ENCODE peak calls at places on chromosomes 7 and 10, in eight cellular contexts. J is mesothelial cell of epicardium; L is GM12891; O is AG09319; Z is stimulated activated CD8-positive, alpha-beta memory T cell treated with anti-CD3 and anti-CD28 coated beads, Interleukin-15, amount 100 ng/mL, for 24 hours; F is kidney epithelial cell; E is amygdala; X is thoracic aorta. W is an unnamed sample.

GRCh38 chr10:92839191-92840085 is 8.9 kb upstream of the EXOC6 start:
- DNase-seq in E (no peak), L (peak; percentile 23), J (no peak), F (no peak), O (peak; percentile 18), Z (peak; percentile 21), X (no peak), W (peak; percentile 95)

GRCh38 chr7:34096135-34096775 is 190.9 kb downstream of the BMPER start:
- DNase-seq in X (peak; percentile 8), F (no peak), L (no peak), J (no peak), E (no peak), Z (no peak), O (peak; percentile 93), W (no peak)

GRCh38 chr10:102917314-102917961 is 656 bp upstream of the CNNM2 start:
- DNase-seq in E (peak; percentile 73), X (no peak), F (no peak), Z (peak; percentile 65), J (peak; percentile 77), L (peak; percentile 60), O (peak; percentile 32), W (peak; percentile 91)

GRCh38 chr7:74480861-74481417 is 27.2 kb downstream of the GTF2IRD1 start:
- DNase-seq in E (no peak), J (no peak), L (no peak), Z (no peak), O (peak; percentile 42), F (no peak), X (no peak), W (no peak)

GRCh38 chr7:143384148-143384547 is 3.0 kb downstream of the ZYX start:
- DNase-seq in E (no peak), O (no peak), J (no peak), X (no peak), F (no peak), Z (no peak), L (no peak), W (no peak)

GRCh38 chr10:56116684-56117083 is 244.4 kb downstream of the ZWINT start:
- DNase-seq in X (no peak), F (no peak), L (no peak), J (no peak), E (no peak), Z (no peak), O (no peak), W (no peak)

GRCh38 chr7:1300636-1301035 is 68.0 kb downstream of the UNCX start:
- DNase-seq in F (no peak), J (no peak), Z (no peak), O (no peak), L (no peak), X (no peak), E (no peak), W (no peak)

GRCh38 chr10:22753786-22754185 is 39.4 kb upstream of the PIP4K2A start:
- DNase-seq in X (no peak), F (no peak), E (no peak), Z (no peak), L (no peak), O (no peak), J (no peak), W (no peak)

GRCh38 chr7:100370303-100370702 is 3.0 kb upstream of the PILRA start:
- DNase-seq in L (no peak), X (no peak), Z (no peak), E (no peak), O (no peak), F (no peak), J (no peak), W (peak; percentile 34)

GRCh38 chr7:2120841-2121830 is 111.6 kb downstream of the MAD1L1 start:
- DNase-seq in X (no peak), F (no peak), E (no peak), O (no peak), L (no peak), Z (no peak), J (no peak), W (no peak)

GRCh38 chr10:22612316-22612715 is 102.1 kb downstream of the PIP4K2A start:
- DNase-seq in J (no peak), O (no peak), E (no peak), X (no peak), Z (no peak), L (no peak), F (no peak), W (no peak)

GRCh38 chr7:120550494-120551048 is 277.6 kb downstream of the KCND2 start:
- DNase-seq in X (no peak), F (no peak), L (no peak), E (no peak), J (no peak), Z (no peak), O (no peak), W (no peak)

GRCh38 chr7:37557810-37558209 is 109.1 kb upstream of the ELMO1 start:
- DNase-seq in F (no peak), L (no peak), Z (no peak), O (no peak), E (no peak), X (no peak), J (no peak), W (no peak)

GRCh38 chr10:15658099-15658702 is 61.5 kb downstream of the ITGA8 start:
- DNase-seq in X (no peak), J (no peak), F (no peak), O (no peak), L (no peak), E (no peak), Z (no peak), W (no peak)

GRCh38 chr7:30681262-30682130 is 760 bp downstream of the CRHR2 start:
- DNase-seq in E (no peak), X (no peak), Z (no peak), L (no peak), J (no peak), F (no peak), O (no peak), W (peak; percentile 73)

W was measured in H1.